ENCODE peak calls at places on chromosomes 12 and 14, in seven cellular contexts. One of them, this sample, is unnamed.

GRCh38 chr12:3820122-3820521 is 53.1 kb downstream of the PARP11 start:
- DNase-seq in OCI-LY7: no peak
- DNase-seq in suprapubic skin: no peak
- DNase-seq in CD4-positive, alpha-beta T cell: no peak
- DNase-seq in transverse colon: no peak
- DNase-seq in CD8-positive, alpha-beta memory T cell: no peak
- DNase-seq in effector memory CD4-positive, alpha-beta T cell: no peak
- DNase-seq in this sample: no peak

GRCh38 chr12:26651566-26652188 is 181.3 kb downstream of the ITPR2 start:
- DNase-seq in OCI-LY7: peak; percentile 64
- DNase-seq in suprapubic skin: no peak
- DNase-seq in CD4-positive, alpha-beta T cell: no peak
- DNase-seq in transverse colon: peak; percentile 46
- DNase-seq in CD8-positive, alpha-beta memory T cell: peak; percentile 2
- DNase-seq in effector memory CD4-positive, alpha-beta T cell: no peak
- DNase-seq in this sample: no peak

GRCh38 chr12:96434107-96434506 is 33.9 kb upstream of the CDK17 start:
- DNase-seq in OCI-LY7: peak; percentile 38
- DNase-seq in suprapubic skin: no peak
- DNase-seq in CD4-positive, alpha-beta T cell: peak; percentile 37
- DNase-seq in transverse colon: peak; percentile 51
- DNase-seq in CD8-positive, alpha-beta memory T cell: peak; percentile 73
- DNase-seq in effector memory CD4-positive, alpha-beta T cell: peak; percentile 71
- DNase-seq in this sample: no peak

GRCh38 chr12:48165089-48166031 is 8.0 kb upstream of the ASB8 start:
- DNase-seq in OCI-LY7: peak; percentile 76
- DNase-seq in suprapubic skin: no peak
- DNase-seq in CD4-positive, alpha-beta T cell: peak; percentile 22
- DNase-seq in transverse colon: no peak
- DNase-seq in CD8-positive, alpha-beta memory T cell: peak; percentile 33
- DNase-seq in effector memory CD4-positive, alpha-beta T cell: peak; percentile 22
- DNase-seq in this sample: no peak

GRCh38 chr12:43293396-43293795 is 258.6 kb downstream of the ADAMTS20 start:
- DNase-seq in OCI-LY7: no peak
- DNase-seq in suprapubic skin: no peak
- DNase-seq in CD4-positive, alpha-beta T cell: no peak
- DNase-seq in transverse colon: no peak
- DNase-seq in CD8-positive, alpha-beta memory T cell: no peak
- DNase-seq in effector memory CD4-positive, alpha-beta T cell: no peak
- DNase-seq in this sample: no peak

GRCh38 chr12:128690641-128691040 is 133.1 kb downstream of the SLC15A4 start:
- DNase-seq in OCI-LY7: no peak
- DNase-seq in suprapubic skin: no peak
- DNase-seq in CD4-positive, alpha-beta T cell: no peak
- DNase-seq in transverse colon: no peak
- DNase-seq in CD8-positive, alpha-beta memory T cell: no peak
- DNase-seq in effector memory CD4-positive, alpha-beta T cell: no peak
- DNase-seq in this sample: no peak

GRCh38 chr14:54132485-54132884 is 175.9 kb upstream of the BMP4 start:
- DNase-seq in OCI-LY7: no peak
- DNase-seq in suprapubic skin: no peak
- DNase-seq in CD4-positive, alpha-beta T cell: no peak
- DNase-seq in transverse colon: no peak
- DNase-seq in CD8-positive, alpha-beta memory T cell: no peak
- DNase-seq in effector memory CD4-positive, alpha-beta T cell: no peak
- DNase-seq in this sample: no peak

GRCh38 chr14:44154889-44155288 is 352.2 kb downstream of the FSCB start:
- DNase-seq in OCI-LY7: no peak
- DNase-seq in suprapubic skin: no peak
- DNase-seq in CD4-positive, alpha-beta T cell: no peak
- DNase-seq in transverse colon: no peak
- DNase-seq in CD8-positive, alpha-beta memory T cell: no peak
- DNase-seq in effector memory CD4-positive, alpha-beta T cell: no peak
- DNase-seq in this sample: no peak

GRCh38 chr12:5665615-5666014 is 233.7 kb downstream of the NTF3 start:
- DNase-seq in OCI-LY7: no peak
- DNase-seq in suprapubic skin: no peak
- DNase-seq in CD4-positive, alpha-beta T cell: no peak
- DNase-seq in transverse colon: no peak
- DNase-seq in CD8-positive, alpha-beta memory T cell: no peak
- DNase-seq in effector memory CD4-positive, alpha-beta T cell: no peak
- DNase-seq in this sample: no peak

GRCh38 chr12:120183211-120183631 is 11.3 kb downstream of the GCN1 start:
- DNase-seq in OCI-LY7: no peak
- DNase-seq in suprapubic skin: no peak
- DNase-seq in CD4-positive, alpha-beta T cell: no peak
- DNase-seq in transverse colon: no peak
- DNase-seq in CD8-positive, alpha-beta memory T cell: no peak
- DNase-seq in effector memory CD4-positive, alpha-beta T cell: no peak
- DNase-seq in this sample: no peak

GRCh38 chr12:40819427-40820108 is 127.3 kb downstream of the CNTN1 start:
- DNase-seq in OCI-LY7: no peak
- DNase-seq in suprapubic skin: no peak
- DNase-seq in CD4-positive, alpha-beta T cell: no peak
- DNase-seq in transverse colon: no peak
- DNase-seq in CD8-positive, alpha-beta memory T cell: no peak
- DNase-seq in effector memory CD4-positive, alpha-beta T cell: no peak
- DNase-seq in this sample: peak; percentile 40

GRCh38 chr14:67602995-67603545 is 3.0 kb upstream of the PIGH start:
- DNase-seq in OCI-LY7: peak; percentile 68
- DNase-seq in suprapubic skin: no peak
- DNase-seq in CD4-positive, alpha-beta T cell: no peak
- DNase-seq in transverse colon: no peak
- DNase-seq in CD8-positive, alpha-beta memory T cell: no peak
- DNase-seq in effector memory CD4-positive, alpha-beta T cell: no peak
- DNase-seq in this sample: no peak

GRCh38 chr12:123363743-123364531 is 710 bp downstream of the SBNO1 start:
- DNase-seq in OCI-LY7: peak; percentile 52
- DNase-seq in suprapubic skin: peak; percentile 67
- DNase-seq in CD4-positive, alpha-beta T cell: no peak
- DNase-seq in transverse colon: peak; percentile 21
- DNase-seq in CD8-positive, alpha-beta memory T cell: peak; percentile 26
- DNase-seq in effector memory CD4-positive, alpha-beta T cell: no peak
- DNase-seq in this sample: peak; percentile 65

GRCh38 chr12:19423531-19423930 is 15.8 kb upstream of the AEBP2 start:
- DNase-seq in OCI-LY7: no peak
- DNase-seq in suprapubic skin: no peak
- DNase-seq in CD4-positive, alpha-beta T cell: no peak
- DNase-seq in transverse colon: no peak
- DNase-seq in CD8-positive, alpha-beta memory T cell: no peak
- DNase-seq in effector memory CD4-positive, alpha-beta T cell: no peak
- DNase-seq in this sample: no peak

GRCh38 chr12:5827591-5827990 is 117.5 kb downstream of the ANO2 start:
- DNase-seq in OCI-LY7: no peak
- DNase-seq in suprapubic skin: no peak
- DNase-seq in CD4-positive, alpha-beta T cell: no peak
- DNase-seq in transverse colon: no peak
- DNase-seq in CD8-positive, alpha-beta memory T cell: no peak
- DNase-seq in effector memory CD4-positive, alpha-beta T cell: no peak
- DNase-seq in this sample: no peak

GRCh38 chr12:58034712-58035111 is 93.3 kb downstream of the ATP23 start:
- DNase-seq in OCI-LY7: no peak
- DNase-seq in suprapubic skin: no peak
- DNase-seq in CD4-positive, alpha-beta T cell: no peak
- DNase-seq in transverse colon: no peak
- DNase-seq in CD8-positive, alpha-beta memory T cell: no peak
- DNase-seq in effector memory CD4-positive, alpha-beta T cell: no peak
- DNase-seq in this sample: no peak

GRCh38 chr12:114440450-114441383 is 34.8 kb upstream of the TBX5 start:
- DNase-seq in OCI-LY7: no peak
- DNase-seq in suprapubic skin: no peak
- DNase-seq in CD4-positive, alpha-beta T cell: no peak
- DNase-seq in transverse colon: no peak
- DNase-seq in CD8-positive, alpha-beta memory T cell: no peak
- DNase-seq in effector memory CD4-positive, alpha-beta T cell: no peak
- DNase-seq in this sample: no peak

GRCh38 chr12:88052686-88053085 is 23.5 kb upstream of the C12orf50 start:
- DNase-seq in OCI-LY7: peak; percentile 30
- DNase-seq in suprapubic skin: no peak
- DNase-seq in CD4-positive, alpha-beta T cell: no peak
- DNase-seq in transverse colon: peak; percentile 13
- DNase-seq in CD8-positive, alpha-beta memory T cell: no peak
- DNase-seq in effector memory CD4-positive, alpha-beta T cell: no peak
- DNase-seq in this sample: no peak

GRCh38 chr14:99520571-99521081 is 39.4 kb downstream of the CCNK start:
- DNase-seq in OCI-LY7: no peak
- DNase-seq in suprapubic skin: no peak
- DNase-seq in CD4-positive, alpha-beta T cell: no peak
- DNase-seq in transverse colon: no peak
- DNase-seq in CD8-positive, alpha-beta memory T cell: no peak
- DNase-seq in effector memory CD4-positive, alpha-beta T cell: no peak
- DNase-seq in this sample: peak; percentile 32

GRCh38 chr12:100908501-100908900 is 113.9 kb downstream of the ANO4 start:
- DNase-seq in OCI-LY7: no peak
- DNase-seq in suprapubic skin: no peak
- DNase-seq in CD4-positive, alpha-beta T cell: no peak
- DNase-seq in transverse colon: no peak
- DNase-seq in CD8-positive, alpha-beta memory T cell: no peak
- DNase-seq in effector memory CD4-positive, alpha-beta T cell: no peak
- DNase-seq in this sample: no peak

GRCh38 chr12:32501835-32502333 is 102.5 kb downstream of the FGD4 start:
- DNase-seq in OCI-LY7: no peak
- DNase-seq in suprapubic skin: no peak
- DNase-seq in CD4-positive, alpha-beta T cell: no peak
- DNase-seq in transverse colon: no peak
- DNase-seq in CD8-positive, alpha-beta memory T cell: no peak
- DNase-seq in effector memory CD4-positive, alpha-beta T cell: no peak
- DNase-seq in this sample: no peak

GRCh38 chr12:8943565-8944186 is 5.8 kb downstream of the M6PR start:
- DNase-seq in OCI-LY7: no peak
- DNase-seq in suprapubic skin: no peak
- DNase-seq in CD4-positive, alpha-beta T cell: no peak
- DNase-seq in transverse colon: no peak
- DNase-seq in CD8-positive, alpha-beta memory T cell: no peak
- DNase-seq in effector memory CD4-positive, alpha-beta T cell: no peak
- DNase-seq in this sample: no peak

GRCh38 chr12:54021006-54021405 is 7.2 kb upstream of the HOXC6 start:
- DNase-seq in OCI-LY7: no peak
- DNase-seq in suprapubic skin: no peak
- DNase-seq in CD4-positive, alpha-beta T cell: no peak
- DNase-seq in transverse colon: no peak
- DNase-seq in CD8-positive, alpha-beta memory T cell: no peak
- DNase-seq in effector memory CD4-positive, alpha-beta T cell: no peak
- DNase-seq in this sample: no peak

GRCh38 chr12:54019111-54019811 is 9.0 kb upstream of the HOXC6 start:
- DNase-seq in OCI-LY7: no peak
- DNase-seq in suprapubic skin: no peak
- DNase-seq in CD4-positive, alpha-beta T cell: no peak
- DNase-seq in transverse colon: no peak
- DNase-seq in CD8-positive, alpha-beta memory T cell: no peak
- DNase-seq in effector memory CD4-positive, alpha-beta T cell: no peak
- DNase-seq in this sample: no peak

GRCh38 chr12:54021432-54022013 is 6.7 kb upstream of the HOXC6 start:
- DNase-seq in OCI-LY7: peak; percentile 24
- DNase-seq in suprapubic skin: no peak
- DNase-seq in CD4-positive, alpha-beta T cell: no peak
- DNase-seq in transverse colon: no peak
- DNase-seq in CD8-positive, alpha-beta memory T cell: no peak
- DNase-seq in effector memory CD4-positive, alpha-beta T cell: no peak
- DNase-seq in this sample: no peak

GRCh38 chr12:54019924-54020586 is 8.2 kb upstream of the HOXC6 start:
- DNase-seq in OCI-LY7: no peak
- DNase-seq in suprapubic skin: no peak
- DNase-seq in CD4-positive, alpha-beta T cell: no peak
- DNase-seq in transverse colon: no peak
- DNase-seq in CD8-positive, alpha-beta memory T cell: no peak
- DNase-seq in effector memory CD4-positive, alpha-beta T cell: no peak
- DNase-seq in this sample: no peak

DNA sequence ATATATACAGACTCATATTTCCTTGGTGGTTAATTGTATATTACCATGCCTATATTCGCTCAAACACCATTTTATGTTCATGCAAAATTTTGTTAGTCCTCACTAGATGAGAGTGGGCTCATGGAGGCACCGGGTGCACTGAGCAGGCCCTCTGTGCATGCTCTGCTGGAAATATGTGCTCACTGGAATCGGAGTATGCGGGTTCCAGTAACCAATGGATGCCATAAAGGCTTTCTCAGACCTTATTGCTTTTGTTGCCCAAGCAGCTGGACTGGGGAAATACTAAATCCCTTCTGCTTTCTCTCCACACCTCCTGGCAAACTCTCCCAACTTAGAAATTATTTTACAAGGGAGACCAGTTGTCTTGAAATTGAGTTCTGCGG is 7.7 kb upstream of the HOXC6 start:
- DNase-seq in OCI-LY7: no peak
- DNase-seq in suprapubic skin: no peak
- DNase-seq in CD4-positive, alpha-beta T cell: no peak
- DNase-seq in transverse colon: no peak
- DNase-seq in CD8-positive, alpha-beta memory T cell: no peak
- DNase-seq in effector memory CD4-positive, alpha-beta T cell: no peak
- DNase-seq in this sample: no peak
- H3K27ac ChIP-seq in OCI-LY7: no peak overlapping the region
- H3K27ac ChIP-seq in suprapubic skin: peak overlapping the region; percentile 98
- H3K27ac ChIP-seq in CD4-positive, alpha-beta T cell: no peak overlapping the region
- H3K27ac ChIP-seq in transverse colon: no peak overlapping the region
- H3K27ac ChIP-seq in CD8-positive, alpha-beta memory T cell: no peak overlapping the region
- H3K27ac ChIP-seq in effector memory CD4-positive, alpha-beta T cell: no peak overlapping the region
- H3K27ac ChIP-seq in this sample: no peak overlapping the region

GRCh38 chr12:34288963-34289345 is 266.7 kb downstream of the ALG10 start:
- DNase-seq in OCI-LY7: no peak
- DNase-seq in suprapubic skin: no peak
- DNase-seq in CD4-positive, alpha-beta T cell: no peak
- DNase-seq in transverse colon: peak; percentile 1
- DNase-seq in CD8-positive, alpha-beta memory T cell: no peak
- DNase-seq in effector memory CD4-positive, alpha-beta T cell: no peak
- DNase-seq in this sample: no peak
- H3K9me3 ChIP-seq in OCI-LY7: peaks cover 7% of the 10 kb centered on the region
- H3K9me3 ChIP-seq in suprapubic skin: peaks cover 41% of the 10 kb centered on the region
- H3K9me3 ChIP-seq in CD4-positive, alpha-beta T cell: peaks cover 20% of the 10 kb centered on the region
- H3K9me3 ChIP-seq in transverse colon: peaks cover 32% of the 10 kb centered on the region
- H3K9me3 ChIP-seq in CD8-positive, alpha-beta memory T cell: no peaks in the 10 kb centered on the region
- H3K9me3 ChIP-seq in effector memory CD4-positive, alpha-beta T cell: peaks cover 5% of the 10 kb centered on the region
- H3K9me3 ChIP-seq in this sample: peaks cover 28% of the 10 kb centered on the region

DNA sequence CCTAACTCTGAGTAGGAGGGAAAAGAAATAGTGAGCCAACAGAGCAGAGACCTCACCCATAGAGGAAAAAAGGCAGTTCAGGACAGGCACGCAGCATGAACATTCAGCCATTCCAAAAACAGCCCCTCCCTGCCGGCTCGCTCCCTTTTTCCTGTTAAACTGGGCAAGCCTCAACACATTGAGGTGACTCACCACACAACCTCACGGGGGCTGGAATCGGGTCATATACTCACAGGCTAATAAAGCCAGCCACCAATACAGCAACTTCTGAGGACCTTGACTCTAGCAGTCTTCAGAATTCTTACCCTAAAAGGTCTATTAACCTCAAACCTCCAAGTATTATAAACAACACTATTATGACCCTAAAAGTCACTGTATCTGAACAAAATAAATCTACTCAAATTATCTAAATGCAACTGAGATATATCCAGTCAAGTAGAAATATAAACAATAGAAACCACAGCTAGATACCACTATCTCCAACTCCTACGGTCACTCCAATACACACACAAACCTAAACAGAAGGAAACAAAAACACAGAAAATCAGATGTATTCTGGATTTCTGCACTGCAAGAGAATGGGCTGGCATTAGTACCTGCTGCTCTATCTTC is 6.3 kb downstream of the YBX3 start:
- DNase-seq in OCI-LY7: no peak
- DNase-seq in suprapubic skin: peak; percentile 94
- DNase-seq in CD4-positive, alpha-beta T cell: no peak
- DNase-seq in transverse colon: peak; percentile 70
- DNase-seq in CD8-positive, alpha-beta memory T cell: no peak
- DNase-seq in effector memory CD4-positive, alpha-beta T cell: no peak
- DNase-seq in this sample: peak; percentile 60
- H3K27ac ChIP-seq in OCI-LY7: no peak overlapping the region
- H3K27ac ChIP-seq in suprapubic skin: peak overlapping the region; percentile 100
- H3K27ac ChIP-seq in CD4-positive, alpha-beta T cell: no peak overlapping the region
- H3K27ac ChIP-seq in transverse colon: peak overlapping the region; percentile 98
- H3K27ac ChIP-seq in CD8-positive, alpha-beta memory T cell: no peak overlapping the region
- H3K27ac ChIP-seq in effector memory CD4-positive, alpha-beta T cell: no peak overlapping the region
- H3K27ac ChIP-seq in this sample: peak overlapping the region; percentile 33

GRCh38 chr14:104271394-104271793 is 133.0 kb downstream of the KIF26A start:
- DNase-seq in OCI-LY7: no peak
- DNase-seq in suprapubic skin: no peak
- DNase-seq in CD4-positive, alpha-beta T cell: no peak
- DNase-seq in transverse colon: no peak
- DNase-seq in CD8-positive, alpha-beta memory T cell: no peak
- DNase-seq in effector memory CD4-positive, alpha-beta T cell: no peak
- DNase-seq in this sample: no peak
- H3K9me3 ChIP-seq in OCI-LY7: no peaks in the 10 kb centered on the region
- H3K9me3 ChIP-seq in suprapubic skin: no peaks in the 10 kb centered on the region
- H3K9me3 ChIP-seq in CD4-positive, alpha-beta T cell: no peaks in the 10 kb centered on the region
- H3K9me3 ChIP-seq in transverse colon: no peaks in the 10 kb centered on the region
- H3K9me3 ChIP-seq in CD8-positive, alpha-beta memory T cell: no peaks in the 10 kb centered on the region
- H3K9me3 ChIP-seq in effector memory CD4-positive, alpha-beta T cell: no peaks in the 10 kb centered on the region
- H3K9me3 ChIP-seq in this sample: no peaks in the 10 kb centered on the region

This sample was measured in lower lobe of right lung.